ENCODE peak calls at places on chromosomes 13 and 19, in six cellular contexts. O, J, N, K, Y and M are unnamed samples.

GRCh38 chr13:110816500-110816899 is 98.4 kb downstream of the ANKRD10 start:
- DNase-seq in K (no peak), O (no peak), N (no peak), J (no peak), Y (no peak), M (no peak)

GRCh38 chr13:26007774-26008173 is 44.0 kb downstream of the SHISA2 start:
- DNase-seq in J (no peak), Y (no peak), K (peak; percentile 3), O (no peak), N (no peak), M (no peak)

GRCh38 chr13:34522818-34523217 is 419.3 kb upstream of the NBEA start:
- DNase-seq in O (no peak), K (no peak), Y (peak; percentile 84), N (no peak), J (no peak), M (no peak)

GRCh38 chr19:952680-953500 is 27.1 kb downstream of the ARID3A start:
- DNase-seq in K (no peak), Y (no peak), N (no peak), O (peak; percentile 53), J (no peak), M (no peak)

GRCh38 chr13:24648983-24649684 is 31.1 kb upstream of the ATP12A start:
- DNase-seq in J (peak; percentile 42), O (no peak), N (no peak), K (peak; percentile 45), Y (no peak), M (no peak)

GRCh38 chr13:98613591-98613990 is 36.7 kb upstream of the STK24 start:
- DNase-seq in N (no peak), K (no peak), Y (no peak), J (no peak), O (no peak), M (no peak)

GRCh38 chr13:95784161-95784880 is 107.4 kb downstream of the DNAJC3 start:
- DNase-seq in Y (peak; percentile 92), K (no peak), N (no peak), O (no peak), J (no peak), M (no peak)

GRCh38 chr13:97125810-97126738 is 96.1 kb upstream of the MBNL2 start:
- DNase-seq in N (no peak), J (peak; percentile 31), O (no peak), K (peak; percentile 61), Y (peak; percentile 79), M (no peak)

GRCh38 chr19:52231154-52231565 is 38.2 kb upstream of the ZNF766 start:
- DNase-seq in Y (peak; percentile 47), N (no peak), K (no peak), O (no peak), J (no peak), M (no peak)

GRCh38 chr13:59488436-59488835 is 675.3 kb downstream of the DIAPH3 start:
- DNase-seq in O (no peak), Y (no peak), N (no peak), K (no peak), J (no peak), M (no peak)

GRCh38 chr13:98225036-98225940 is 48.2 kb upstream of the RNF113B start:
- DNase-seq in O (no peak), Y (no peak), K (no peak), N (no peak), J (no peak), M (no peak)

GRCh38 chr19:48443731-48444128 is 2.1 kb upstream of the GRWD1 start:
- DNase-seq in O (no peak), J (no peak), K (no peak), Y (no peak), N (no peak), M (no peak)

GRCh38 chr13:40114305-40114896 is 458.9 kb downstream of the COG6 start:
- DNase-seq in N (no peak), K (no peak), O (no peak), J (no peak), Y (no peak), M (no peak)

GRCh38 chr13:44796597-44797517 is 192.4 kb downstream of the NUFIP1 start:
- DNase-seq in J (no peak), K (no peak), Y (no peak), O (no peak), N (no peak), M (no peak)

GRCh38 chr13:47036291-47037008 is 139.6 kb upstream of the HTR2A start:
- DNase-seq in N (no peak), K (no peak), J (no peak), Y (no peak), O (no peak), M (no peak)

GRCh38 chr13:101736551-101736950 is 284.1 kb downstream of the ITGBL1 start:
- DNase-seq in Y (no peak), J (no peak), K (no peak), O (no peak), N (no peak), M (no peak)

GRCh38 chr13:24348797-24349515 is 39.6 kb downstream of the C1QTNF9 start:
- DNase-seq in K (no peak), J (no peak), Y (no peak), N (no peak), O (peak; percentile 91), M (no peak)

GRCh38 chr13:75704942-75705320 is 68.8 kb downstream of the LMO7 start:
- DNase-seq in Y (no peak), O (peak; percentile 81), N (no peak), J (no peak), K (no peak), M (no peak)

GRCh38 chr19:9709305-9709704 is 34.4 kb upstream of the ZNF562 start:
- DNase-seq in K (no peak), N (no peak), Y (no peak), O (no peak), J (no peak), M (no peak)

GRCh38 chr13:32205426-32206096 is 109.6 kb downstream of the ZAR1L start:
- DNase-seq in K (no peak), N (no peak), O (no peak), Y (no peak), J (no peak), M (no peak)

GRCh38 chr19:47842941-47843340 is 16.1 kb upstream of the TPRX2 start:
- DNase-seq in O (no peak), N (no peak), Y (no peak), K (no peak), J (no peak), M (no peak)

GRCh38 chr13:49443327-49443688 is 556 bp downstream of the CAB39L start:
- DNase-seq in Y (peak; percentile 36), K (no peak), O (no peak), N (no peak), J (no peak), M (no peak)

GRCh38 chr13:78137404-78138142 is 218.9 kb upstream of the EDNRB start:
- DNase-seq in J (peak; percentile 9), K (peak; percentile 18), Y (peak; percentile 59), N (no peak), O (no peak), M (no peak)

GRCh38 chr13:107124730-107125129 is 556.8 kb upstream of the ARGLU1 start:
- DNase-seq in J (no peak), K (no peak), O (no peak), Y (no peak), N (no peak), M (no peak)

GRCh38 chr19:50739841-50740426 is 16.8 kb downstream of the CLEC11A start:
- DNase-seq in O (no peak), Y (no peak), N (no peak), J (no peak), K (no peak), M (no peak)

GRCh38 chr13:45737571-45738002 is 35.5 kb downstream of the CBY2 start:
- DNase-seq in O (no peak), Y (no peak), N (no peak), K (peak; percentile 8), J (peak; percentile 36), M (no peak)